ENCODE peak calls at places on chromosomes 3 and 15, in ten cellular contexts. Y is fibroblast of lung; S is upper lobe of left lung; R is cardiac muscle cell; D is tibial artery; I is right cardiac atrium; P is IMR-90; O is ovary; C is CD4-positive, alpha-beta memory T cell; K is skeletal muscle cell. Q is an unnamed sample.

GRCh38 chr3:150232992-150233451 is 175.1 kb upstream of the TSC22D2 start:
- DNase-seq in Y (peak), S (no peak), R (peak), D (no peak), I (peak), P (peak), O (no peak), C (no peak), K (peak), Q (peak)

GRCh38 chr3:129911261-129911861 is 17.9 kb upstream of the TMCC1 start:
- DNase-seq in Y (no peak), S (no peak), R (no peak), D (peak), I (no peak), P (no peak), O (no peak), C (no peak), K (no peak), Q (no peak)

GRCh38 chr3:197456271-197457091 is 99.3 kb downstream of the BDH1 start:
- DNase-seq in Y (peak), S (peak), R (peak), D (peak), I (peak), P (peak), O (peak), C (no peak), K (peak), Q (peak)

GRCh38 chr3:176526194-176526593 is 671.1 kb downstream of the TBL1XR1 start:
- DNase-seq in Y (no peak), S (no peak), R (peak), D (no peak), I (no peak), P (no peak), O (no peak), C (no peak), K (no peak), Q (no peak)

GRCh38 chr3:40037582-40037981 is 228.2 kb downstream of the MYRIP start:
- DNase-seq in Y (no peak), S (no peak), R (no peak), D (no peak), I (no peak), P (no peak), O (no peak), C (no peak), K (no peak), Q (no peak)

GRCh38 chr3:49058011-49058410 is 28.8 kb upstream of the IMPDH2 start:
- DNase-seq in Y (no peak), S (no peak), R (peak), D (no peak), I (no peak), P (no peak), O (no peak), C (no peak), K (no peak), Q (no peak)

GRCh38 chr3:127702151-127702578 is 29.4 kb downstream of the ABTB1 start:
- DNase-seq in Y (no peak), S (no peak), R (peak), D (no peak), I (peak), P (no peak), O (no peak), C (no peak), K (no peak), Q (no peak)

GRCh38 chr3:10373686-10374261 is 52.9 kb upstream of the SEC13 start:
- DNase-seq in Y (peak), S (no peak), R (peak), D (no peak), I (no peak), P (peak), O (no peak), C (no peak), K (no peak), Q (no peak)

GRCh38 chr3:98339031-98339430 is 14.6 kb upstream of the OR5K4 start:
- DNase-seq in Y (no peak), S (no peak), R (no peak), D (no peak), I (no peak), P (no peak), O (no peak), C (no peak), K (no peak), Q (no peak)

GRCh38 chr3:63863150-63864007 is at the start of the genes ATXN7 and THOC7:
- DNase-seq in Y (peak), S (peak), R (peak), D (peak), I (peak), P (peak), O (peak), C (peak), K (no peak), Q (peak)

GRCh38 chr3:24318668-24319287 is 175.9 kb downstream of the THRB start:
- DNase-seq in Y (peak), S (no peak), R (peak), D (no peak), I (no peak), P (peak), O (no peak), C (no peak), K (no peak), Q (no peak)

GRCh38 chr3:34504755-34505154 is 706.3 kb downstream of the PDCD6IP start:
- DNase-seq in Y (no peak), S (no peak), R (no peak), D (no peak), I (no peak), P (no peak), O (no peak), C (no peak), K (no peak), Q (no peak)

GRCh38 chr15:68252925-68253534 is 23.5 kb upstream of the CLN6 start:
- DNase-seq in Y (peak), S (no peak), R (peak), D (peak), I (no peak), P (peak), O (no peak), C (peak), K (peak), Q (peak)

GRCh38 chr3:173639098-173639497 is 241.6 kb downstream of the NLGN1 start:
- DNase-seq in Y (no peak), S (no peak), R (no peak), D (no peak), I (no peak), P (no peak), O (no peak), C (no peak), K (no peak), Q (no peak)

GRCh38 chr3:16148783-16149182 is 25.7 kb upstream of the GALNT15 start:
- DNase-seq in Y (peak), S (no peak), R (peak), D (peak), I (peak), P (peak), O (peak), C (no peak), K (peak), Q (no peak)

GRCh38 chr15:27172821-27173220 is 201.8 kb downstream of the GABRG3 start:
- DNase-seq in Y (no peak), S (no peak), R (no peak), D (no peak), I (no peak), P (no peak), O (no peak), C (no peak), K (no peak), Q (no peak)

GRCh38 chr3:99413504-99413903 is 224.9 kb upstream of the COL8A1 start:
- DNase-seq in Y (peak), S (no peak), R (peak), D (no peak), I (no peak), P (peak), O (no peak), C (no peak), K (no peak), Q (no peak)

GRCh38 chr3:63857311-63857710 is 6.3 kb downstream of the THOC7 start:
- DNase-seq in Y (peak), S (no peak), R (peak), D (no peak), I (no peak), P (no peak), O (no peak), C (no peak), K (no peak), Q (no peak)

GRCh38 chr3:124887177-124887995 is at the start of gene ITGB5:
- DNase-seq in Y (peak), S (peak), R (peak), D (peak), I (peak), P (peak), O (peak), C (no peak), K (no peak), Q (peak)

GRCh38 chr15:68982976-68983550 is 31.4 kb upstream of the NOX5 start:
- DNase-seq in Y (no peak), S (peak), R (no peak), D (no peak), I (no peak), P (no peak), O (no peak), C (no peak), K (no peak), Q (no peak)

GRCh38 chr15:58258501-58259274 is 120.5 kb downstream of the AQP9 start:
- DNase-seq in Y (no peak), S (no peak), R (no peak), D (no peak), I (no peak), P (no peak), O (no peak), C (no peak), K (no peak), Q (no peak)

GRCh38 chr3:8450618-8451017 is 51.0 kb upstream of the LMCD1 start:
- DNase-seq in Y (peak), S (no peak), R (no peak), D (no peak), I (no peak), P (no peak), O (no peak), C (no peak), K (no peak), Q (no peak)

GRCh38 chr3:63976166-63976861 is 47.0 kb downstream of the PSMD6 start:
- DNase-seq in Y (peak), S (no peak), R (peak), D (no peak), I (no peak), P (peak), O (no peak), C (no peak), K (peak), Q (no peak)

GRCh38 chr3:9653565-9654248 is 4.4 kb downstream of the MTMR14 start:
- DNase-seq in Y (no peak), S (no peak), R (no peak), D (no peak), I (no peak), P (no peak), O (no peak), C (no peak), K (no peak), Q (no peak)

GRCh38 chr3:23611737-23612295 is 193.9 kb upstream of the UBE2E1 start:
- DNase-seq in Y (peak), S (peak), R (peak), D (peak), I (peak), P (peak), O (peak), C (no peak), K (peak), Q (peak)

GRCh38 chr3:117052356-117052755 is 342.8 kb downstream of the TUSC7 start:
- DNase-seq in Y (peak), S (no peak), R (no peak), D (peak), I (no peak), P (peak), O (no peak), C (no peak), K (peak), Q (no peak)

GRCh38 chr3:41975421-41976103 is 13.7 kb upstream of the ULK4 start:
- DNase-seq in Y (peak), S (no peak), R (peak), D (no peak), I (no peak), P (no peak), O (no peak), C (no peak), K (no peak), Q (no peak)

GRCh38 chr15:89356634-89357298 is 22.1 kb upstream of the POLG start:
- DNase-seq in Y (no peak), S (no peak), R (no peak), D (no peak), I (no peak), P (no peak), O (no peak), C (no peak), K (no peak), Q (peak)

GRCh38 chr3:55313701-55314100 is 173.4 kb downstream of the WNT5A start:
- DNase-seq in Y (no peak), S (no peak), R (no peak), D (no peak), I (no peak), P (no peak), O (no peak), C (no peak), K (no peak), Q (no peak)

GRCh38 chr15:86231864-86232801 is 152.5 kb downstream of the AGBL1 start:
- DNase-seq in Y (peak), S (peak), R (peak), D (no peak), I (peak), P (no peak), O (no peak), C (peak), K (peak), Q (peak)

GRCh38 chr3:168096210-168096795 is 579 bp upstream of the GOLIM4 start:
- DNase-seq in Y (peak), S (no peak), R (peak), D (no peak), I (peak), P (peak), O (no peak), C (no peak), K (peak), Q (peak)

GRCh38 chr3:124395584-124396340 is 334.5 kb upstream of the UMPS start:
- DNase-seq in Y (no peak), S (no peak), R (peak), D (peak), I (peak), P (peak), O (no peak), C (no peak), K (no peak), Q (peak)

GRCh38 chr3:193330500-193331204 is 47.9 kb downstream of the ATP13A5 start:
- DNase-seq in Y (no peak), S (no peak), R (no peak), D (no peak), I (no peak), P (no peak), O (no peak), C (no peak), K (no peak), Q (no peak)

DNA sequence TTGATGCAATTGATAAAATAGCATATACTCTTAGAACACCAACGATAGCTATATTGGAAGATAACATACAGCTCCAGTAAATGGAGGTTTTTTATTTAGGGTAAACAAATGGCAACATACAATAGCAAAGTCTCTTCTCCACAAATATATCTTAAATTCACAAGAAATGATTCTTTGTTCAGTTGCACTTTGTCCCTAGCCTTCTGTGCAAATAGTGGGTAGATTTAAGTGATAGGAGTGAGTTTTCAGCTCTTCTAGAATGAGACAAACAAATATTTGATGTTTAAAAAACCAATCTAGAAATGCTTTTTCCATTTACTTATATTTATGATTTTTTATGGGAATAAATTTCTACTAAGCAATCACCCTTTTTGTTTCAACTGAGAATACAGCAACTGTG is 253.8 kb downstream of the NEK10 start:
- DNase-seq in Y (no peak), S (no peak), R (no peak), D (no peak), I (no peak), P (no peak), O (no peak), C (no peak), K (no peak), Q (no peak)
- H3K4me3 ChIP-seq in Y (no peak), S (no peak), R (no peak), D (no peak), I (no peak), P (no peak), O (no peak), C (no peak), K (no peak), Q (no peak)

DNA sequence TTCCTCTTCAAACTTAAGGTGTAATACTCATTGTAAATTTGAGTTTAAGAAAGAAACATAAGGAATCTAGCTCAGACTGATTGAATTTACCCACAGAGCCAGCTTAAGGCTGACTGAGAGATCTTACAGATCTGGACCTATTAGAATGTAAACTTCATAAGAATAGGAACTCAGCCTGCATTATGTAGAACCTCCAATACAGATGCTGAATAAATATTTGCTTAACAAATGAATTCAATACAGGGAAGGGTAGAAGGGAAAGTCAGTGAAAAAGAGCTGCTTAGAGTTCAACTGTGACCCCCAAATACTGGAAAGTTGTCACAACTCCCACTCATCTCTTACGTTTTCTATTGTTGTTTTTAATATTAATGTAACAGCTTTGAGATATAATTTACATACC is 11.5 kb downstream of the KPNA4 start:
- DNase-seq in Y (no peak), S (no peak), R (no peak), D (no peak), I (no peak), P (no peak), O (no peak), C (no peak), K (no peak), Q (no peak)
- H3K4me3 ChIP-seq in Y (no peak), S (no peak), R (no peak), D (no peak), I (no peak), P (no peak), O (no peak), C (no peak), K (no peak), Q (no peak)

GRCh38 chr15:63373330-63373729 is 8.3 kb downstream of the CA12 start:
- DNase-seq in Y (no peak), S (no peak), R (no peak), D (no peak), I (no peak), P (no peak), O (no peak), C (no peak), K (no peak), Q (no peak)
- H3K4me3 ChIP-seq in Y (no peak), S (no peak), R (no peak), D (no peak), I (no peak), P (no peak), O (no peak), C (no peak), K (no peak), Q (no peak)

GRCh38 chr3:5015056-5015455 is 35.8 kb downstream of the BHLHE40 start:
- DNase-seq in Y (no peak), S (no peak), R (no peak), D (no peak), I (no peak), P (no peak), O (no peak), C (no peak), K (no peak), Q (no peak)
- H3K4me3 ChIP-seq in Y (no peak), S (no peak), R (no peak), D (no peak), I (no peak), P (no peak), O (no peak), C (no peak), K (no peak), Q (no peak)

DNA sequence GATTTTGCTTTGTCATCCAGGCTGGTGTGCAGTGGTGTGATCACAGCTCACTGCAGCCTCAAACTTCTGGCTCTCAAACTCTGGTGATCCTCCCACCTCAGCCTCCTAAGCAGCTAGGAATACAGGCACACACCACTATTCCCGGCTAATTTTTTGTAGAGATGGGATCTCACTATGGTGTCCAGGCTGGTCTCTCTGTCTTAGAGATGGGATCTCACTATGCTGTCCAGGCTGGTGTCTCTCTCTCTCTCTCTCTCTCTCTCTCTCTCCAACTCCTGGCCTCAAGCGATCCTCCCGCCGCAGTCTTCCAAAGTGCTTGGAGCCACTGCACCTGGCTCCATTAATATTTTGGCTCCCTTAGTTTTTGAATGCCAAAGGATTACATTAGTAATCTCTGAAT is 17.7 kb downstream of the USF3 start:
- DNase-seq in Y (no peak), S (no peak), R (no peak), D (no peak), I (no peak), P (no peak), O (no peak), C (no peak), K (no peak), Q (no peak)
- H3K4me3 ChIP-seq in Y (no peak), S (no peak), R (no peak), D (no peak), I (no peak), P (no peak), O (no peak), C (no peak), K (no peak), Q (no peak)

GRCh38 chr3:57958642-57959406 is 49.4 kb upstream of the FLNB start:
- DNase-seq in Y (peak), S (peak), R (peak), D (no peak), I (peak), P (no peak), O (no peak), C (no peak), K (no peak), Q (no peak)

GRCh38 chr3:57957823-57958222 is 50.4 kb upstream of the FLNB start:
- DNase-seq in Y (no peak), S (no peak), R (no peak), D (no peak), I (no peak), P (no peak), O (no peak), C (no peak), K (no peak), Q (no peak)

GRCh38 chr3:57961177-57961827 is 46.9 kb upstream of the FLNB start:
- DNase-seq in Y (no peak), S (peak), R (no peak), D (no peak), I (no peak), P (no peak), O (no peak), C (no peak), K (no peak), Q (no peak)

GRCh38 chr3:57960174-57960505 is 48.1 kb upstream of the FLNB start:
- DNase-seq in Y (no peak), S (no peak), R (no peak), D (no peak), I (no peak), P (no peak), O (no peak), C (no peak), K (no peak), Q (no peak)

DNA sequence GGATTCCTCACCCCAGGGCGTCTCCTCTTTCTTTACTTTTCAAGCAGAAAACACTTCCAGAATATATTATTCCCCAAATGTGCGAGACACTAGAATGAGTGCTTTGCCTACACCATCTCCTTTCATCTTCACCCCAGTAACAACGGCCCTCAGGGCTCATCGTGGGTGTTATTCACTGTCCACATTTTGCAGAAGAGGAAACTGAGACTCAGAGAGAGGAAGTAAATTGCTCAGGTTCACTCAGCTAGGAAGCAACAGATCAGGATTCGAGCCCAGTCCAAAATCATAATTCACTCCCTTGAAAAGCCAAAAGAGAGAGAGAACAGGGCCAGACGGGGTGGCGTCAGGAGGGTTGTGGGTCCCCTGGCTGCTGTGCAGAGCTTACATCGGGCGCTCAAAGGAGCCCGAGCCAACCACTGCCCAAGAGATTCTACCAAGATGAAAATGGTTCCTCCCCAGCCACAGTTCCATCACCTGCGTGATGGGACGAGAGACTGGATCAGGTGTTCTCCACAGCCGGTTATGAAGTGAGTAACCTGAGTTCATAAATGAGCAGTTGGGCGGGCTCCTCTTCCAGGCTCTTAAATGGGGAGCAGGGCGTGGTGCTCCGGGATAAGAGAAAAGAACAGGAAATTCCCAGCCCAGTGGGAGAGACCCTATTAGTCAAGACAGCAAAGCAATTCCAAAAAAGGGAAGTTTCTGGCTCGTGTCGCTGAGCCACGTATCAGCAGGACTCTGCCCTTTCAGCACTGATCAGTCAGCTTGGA is 48.6 kb upstream of the FLNB start:
- DNase-seq in Y (peak), S (no peak), R (peak), D (peak), I (peak), P (peak), O (no peak), C (no peak), K (no peak), Q (peak)
- H3K4me3 ChIP-seq in Y (no peak), S (no peak), R (no peak), D (no peak), I (no peak), P (no peak), O (no peak), C (no peak), K (no peak), Q (no peak)

Q was measured in body of pancreas.